ENCODE peak calls at places on chromosomes 13 and 19, in six cellular contexts. Y is AG10803; F is WTC11; L is activated CD4-positive, alpha-beta T cell treated with anti-CD3 and anti-CD28 coated beads for 1 hour; O is hepatic stellate cell; X is EH. W is an unnamed sample.

GRCh38 chr13:98885605-98886004 is 92.3 kb downstream of the DOCK9 start:
- DNase-seq in X (no peak), O (no peak), L (no peak), Y (no peak), F (no peak), W (no peak)

GRCh38 chr19:58372311-58373133 is 8.3 kb downstream of the ZNF837 start:
- DNase-seq in O (no peak), X (peak), L (no peak), F (no peak), Y (no peak), W (no peak)

GRCh38 chr13:106103779-106104178 is 431.7 kb downstream of the EFNB2 start:
- DNase-seq in F (no peak), O (no peak), L (no peak), Y (peak), X (peak), W (no peak)

GRCh38 chr13:61247149-61247936 is 168.3 kb downstream of the PCDH20 start:
- DNase-seq in Y (no peak), F (peak), X (no peak), L (no peak), O (no peak), W (no peak)

GRCh38 chr13:79382545-79383275 is 23.3 kb downstream of the RBM26 start:
- DNase-seq in F (no peak), Y (no peak), L (no peak), X (no peak), O (no peak), W (no peak)

GRCh38 chr19:45496349-45496953 is 396 bp downstream of the RTN2 start:
- DNase-seq in X (peak), Y (no peak), F (peak), O (no peak), L (peak), W (no peak)

GRCh38 chr13:101535192-101535746 is 82.8 kb downstream of the ITGBL1 start:
- DNase-seq in O (no peak), F (no peak), X (peak), Y (peak), L (no peak), W (no peak)

GRCh38 chr19:19179548-19180441 is 9.7 kb upstream of the MEF2B start:
- DNase-seq in O (no peak), X (no peak), Y (no peak), L (no peak), F (no peak), W (peak)

GRCh38 chr19:34337747-34338146 is 27.2 kb upstream of the GPI start:
- DNase-seq in O (no peak), L (no peak), X (no peak), F (no peak), Y (peak), W (no peak)

GRCh38 chr13:111049791-111050538 is 65.1 kb upstream of the ARHGEF7 start:
- DNase-seq in X (peak), Y (peak), F (peak), L (no peak), O (peak), W (peak)

GRCh38 chr19:32599736-32600157 is 18.8 kb downstream of the PDCD5 start:
- DNase-seq in F (no peak), O (peak), X (peak), L (no peak), Y (peak), W (no peak)

GRCh38 chr13:34805347-34805746 is 136.7 kb upstream of the NBEA start:
- DNase-seq in O (no peak), F (no peak), Y (no peak), L (no peak), X (peak), W (no peak)

GRCh38 chr19:14582894-14583340 is at the start of gene CLEC17A:
- DNase-seq in F (no peak), X (no peak), L (no peak), Y (no peak), O (no peak), W (no peak)

GRCh38 chr19:50312967-50313811 is 16.0 kb downstream of the KCNC3 start:
- DNase-seq in O (no peak), Y (no peak), X (no peak), F (no peak), L (no peak), W (no peak)

GRCh38 chr13:47332149-47332548 is 435.3 kb upstream of the HTR2A start:
- DNase-seq in O (no peak), Y (peak), X (peak), L (no peak), F (no peak), W (no peak)

GRCh38 chr13:103517066-103517767 is 451.0 kb upstream of the SLC10A2 start:
- DNase-seq in F (no peak), L (no peak), X (no peak), Y (no peak), O (no peak), W (no peak)

GRCh38 chr19:49672131-49672919 is 4.7 kb upstream of the PRMT1 start:
- DNase-seq in X (peak), O (peak), F (peak), L (peak), Y (peak), W (peak)